ENCODE peak calls at places on chromosome 16, in five cellular contexts. One of them, this sample, is unnamed.

GRCh38 chr16:49492090-49492801 is 118.6 kb downstream of the C16orf78 start:
- DNase-seq in H9: peak
- DNase-seq in PC-3: peak
- DNase-seq in neural progenitor cell: peak
- DNase-seq in OCI-LY7: peak
- DNase-seq in this sample: peak

GRCh38 chr16:17434006-17434405 is 36.8 kb downstream of the XYLT1 start:
- DNase-seq in H9: no peak
- DNase-seq in PC-3: no peak
- DNase-seq in OCI-LY7: no peak
- DNase-seq in neural progenitor cell: no peak
- DNase-seq in this sample: no peak

GRCh38 chr16:67006930-67007658 is 18.7 kb downstream of the CES4A start:
- DNase-seq in OCI-LY7: no peak
- DNase-seq in PC-3: no peak
- DNase-seq in H9: no peak
- DNase-seq in neural progenitor cell: no peak
- DNase-seq in this sample: no peak

GRCh38 chr16:83015871-83016270 is 389.1 kb downstream of the CDH13 start:
- DNase-seq in PC-3: no peak
- DNase-seq in neural progenitor cell: no peak
- DNase-seq in H9: no peak
- DNase-seq in OCI-LY7: no peak
- DNase-seq in this sample: no peak

GRCh38 chr16:85983606-85984005 is 84.6 kb downstream of the IRF8 start:
- DNase-seq in neural progenitor cell: no peak
- DNase-seq in OCI-LY7: no peak
- DNase-seq in H9: no peak
- DNase-seq in PC-3: no peak
- DNase-seq in this sample: no peak

GRCh38 chr16:49503242-49504022 is 129.8 kb downstream of the C16orf78 start:
- DNase-seq in OCI-LY7: no peak
- DNase-seq in neural progenitor cell: no peak
- DNase-seq in PC-3: no peak
- DNase-seq in H9: no peak
- DNase-seq in this sample: no peak

GRCh38 chr16:88783391-88784073 is 1.5 kb downstream of the PIEZO1 start:
- DNase-seq in neural progenitor cell: no peak
- DNase-seq in OCI-LY7: peak
- DNase-seq in H9: no peak
- DNase-seq in PC-3: peak
- DNase-seq in this sample: no peak

GRCh38 chr16:79810449-79811189 is 210.1 kb upstream of the MAF start:
- DNase-seq in OCI-LY7: no peak
- DNase-seq in H9: no peak
- DNase-seq in neural progenitor cell: no peak
- DNase-seq in PC-3: peak
- DNase-seq in this sample: no peak

GRCh38 chr16:69839240-69839688 is 77.1 kb downstream of the WWP2 start:
- DNase-seq in PC-3: no peak
- DNase-seq in neural progenitor cell: no peak
- DNase-seq in OCI-LY7: no peak
- DNase-seq in H9: no peak
- DNase-seq in this sample: no peak

GRCh38 chr16:55322327-55322726 is 1.7 kb upstream of the IRX6 start:
- DNase-seq in OCI-LY7: no peak
- DNase-seq in PC-3: no peak
- DNase-seq in neural progenitor cell: no peak
- DNase-seq in H9: no peak
- DNase-seq in this sample: no peak

GRCh38 chr16:55325458-55326109 is 1.6 kb downstream of the IRX6 start:
- DNase-seq in H9: no peak
- DNase-seq in OCI-LY7: no peak
- DNase-seq in PC-3: no peak
- DNase-seq in neural progenitor cell: no peak
- DNase-seq in this sample: no peak

GRCh38 chr16:55326261-55326802 is 2.3 kb downstream of the IRX6 start:
- DNase-seq in neural progenitor cell: peak
- DNase-seq in OCI-LY7: no peak
- DNase-seq in H9: no peak
- DNase-seq in PC-3: no peak
- DNase-seq in this sample: no peak

GRCh38 chr16:55324491-55325447 is 766 bp downstream of the IRX6 start:
- DNase-seq in neural progenitor cell: peak
- DNase-seq in H9: peak
- DNase-seq in PC-3: no peak
- DNase-seq in OCI-LY7: no peak
- DNase-seq in this sample: no peak

DNA sequence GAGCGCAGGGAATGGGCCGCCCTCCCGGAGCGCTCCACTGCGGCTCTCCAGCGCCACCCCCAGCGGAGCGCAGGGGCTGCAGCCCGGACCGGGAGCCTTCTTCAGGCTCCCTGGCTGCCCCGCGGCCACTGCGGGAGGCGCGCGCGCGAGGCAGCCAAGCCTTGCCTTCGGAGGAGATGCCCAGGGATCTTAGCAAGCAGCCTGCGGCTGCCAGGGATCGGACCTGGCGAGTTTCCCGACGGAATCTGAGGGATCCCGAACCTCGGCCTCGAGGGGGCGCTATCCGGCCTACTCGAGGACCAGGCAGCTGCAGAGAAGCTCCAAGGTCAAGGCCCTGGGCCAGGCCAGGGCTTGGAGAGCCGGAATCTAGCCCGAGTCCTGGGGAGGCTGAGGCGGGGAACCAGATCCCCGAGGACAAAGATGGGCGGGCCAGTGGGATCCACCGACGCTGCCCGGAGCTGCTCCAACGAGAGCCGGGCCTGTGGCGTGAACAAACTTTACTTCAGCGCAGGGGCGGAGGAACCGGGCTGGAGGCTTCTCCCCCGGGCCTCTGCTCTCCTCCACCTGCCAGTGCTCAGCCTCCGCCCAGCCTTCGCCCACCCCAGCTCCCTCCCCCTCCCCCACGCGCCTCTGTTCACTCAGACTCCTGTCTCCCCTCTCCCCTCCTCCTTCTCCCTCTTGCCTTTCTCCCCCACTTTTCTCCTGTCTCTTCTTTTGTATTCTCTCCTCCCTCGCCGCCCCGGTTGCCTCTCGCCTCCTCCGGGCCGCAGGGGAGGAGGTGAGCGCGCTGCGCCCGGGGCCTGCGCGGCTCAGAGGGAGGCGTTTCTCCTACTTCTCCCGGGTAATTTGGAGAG is at the start of gene IRX6:
- DNase-seq in H9: peak
- DNase-seq in neural progenitor cell: peak
- DNase-seq in PC-3: no peak
- DNase-seq in OCI-LY7: no peak
- DNase-seq in this sample: peak
- TF ChIP-seq CTCF in H9: peak
- TF ChIP-seq CTCF in neural progenitor cell: peak
- TF ChIP-seq CTCF in PC-3: peak
- TF ChIP-seq CTCF in OCI-LY7: no peak
- TF ChIP-seq CTCF in this sample: peak

GRCh38 chr16:72191551-72191950 is 19.6 kb upstream of the PMFBP1 start:
- DNase-seq in PC-3: no peak
- DNase-seq in H9: no peak
- DNase-seq in OCI-LY7: no peak
- DNase-seq in neural progenitor cell: no peak
- DNase-seq in this sample: no peak

GRCh38 chr16:72198641-72199250 is 26.8 kb upstream of the PMFBP1 start:
- DNase-seq in PC-3: no peak
- DNase-seq in H9: peak
- DNase-seq in neural progenitor cell: no peak
- DNase-seq in OCI-LY7: no peak
- DNase-seq in this sample: no peak

GRCh38 chr16:72198021-72198420 is 26.1 kb upstream of the PMFBP1 start:
- DNase-seq in OCI-LY7: no peak
- DNase-seq in neural progenitor cell: no peak
- DNase-seq in PC-3: no peak
- DNase-seq in H9: no peak
- DNase-seq in this sample: peak

GRCh38 chr16:72197556-72197955 is 25.6 kb upstream of the PMFBP1 start:
- DNase-seq in PC-3: no peak
- DNase-seq in H9: no peak
- DNase-seq in neural progenitor cell: no peak
- DNase-seq in OCI-LY7: no peak
- DNase-seq in this sample: no peak

GRCh38 chr16:72195609-72196008 is 23.7 kb upstream of the PMFBP1 start:
- DNase-seq in neural progenitor cell: peak
- DNase-seq in OCI-LY7: no peak
- DNase-seq in H9: peak
- DNase-seq in PC-3: no peak
- DNase-seq in this sample: no peak
- TF ChIP-seq CTCF in neural progenitor cell: peak
- TF ChIP-seq CTCF in OCI-LY7: peak
- TF ChIP-seq CTCF in H9: peak
- TF ChIP-seq CTCF in PC-3: peak
- TF ChIP-seq CTCF in this sample: no peak

DNA sequence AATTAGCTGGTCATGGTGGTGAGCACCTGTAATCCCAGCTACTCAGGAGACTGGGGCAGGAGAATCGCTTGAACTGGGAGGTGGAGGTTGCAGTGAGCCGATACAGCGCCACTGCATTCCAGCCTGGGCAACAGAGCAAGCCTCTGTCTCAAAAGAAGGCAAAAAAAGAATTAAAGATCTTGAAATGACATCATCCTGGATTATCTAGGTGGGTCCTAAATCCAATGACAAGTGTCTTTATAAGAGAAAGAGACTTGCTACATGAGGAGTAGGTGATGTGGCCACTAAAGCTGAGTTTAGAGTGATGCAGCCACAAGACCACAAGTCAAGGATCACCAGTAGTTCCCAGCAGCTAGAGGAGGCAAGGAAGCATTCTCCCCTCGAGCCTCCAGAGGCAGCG is 15.8 kb downstream of the CIITA start:
- DNase-seq in neural progenitor cell: no peak
- DNase-seq in PC-3: no peak
- DNase-seq in H9: no peak
- DNase-seq in OCI-LY7: no peak
- DNase-seq in this sample: no peak
- TF ChIP-seq CTCF in neural progenitor cell: no peak
- TF ChIP-seq CTCF in PC-3: no peak
- TF ChIP-seq CTCF in H9: no peak
- TF ChIP-seq CTCF in OCI-LY7: peak
- TF ChIP-seq CTCF in this sample: no peak

GRCh38 chr16:58339452-58339938 is 44.7 kb upstream of the PRSS54 start:
- DNase-seq in PC-3: peak
- DNase-seq in H9: peak
- DNase-seq in neural progenitor cell: peak
- DNase-seq in OCI-LY7: no peak
- DNase-seq in this sample: no peak
- TF ChIP-seq CTCF in PC-3: peak
- TF ChIP-seq CTCF in H9: peak
- TF ChIP-seq CTCF in neural progenitor cell: peak
- TF ChIP-seq CTCF in OCI-LY7: peak
- TF ChIP-seq CTCF in this sample: no peak

GRCh38 chr16:4693956-4694663 is 748 bp downstream of the NUDT16L1 start:
- DNase-seq in H9: peak
- DNase-seq in OCI-LY7: peak
- DNase-seq in PC-3: peak
- DNase-seq in neural progenitor cell: peak
- DNase-seq in this sample: peak

GRCh38 chr16:4692460-4693295 is 684 bp upstream of the NUDT16L1 start:
- DNase-seq in PC-3: no peak
- DNase-seq in neural progenitor cell: peak
- DNase-seq in OCI-LY7: peak
- DNase-seq in H9: no peak
- DNase-seq in this sample: no peak

GRCh38 chr16:4691666-4692412 is 1.5 kb upstream of the NUDT16L1 start:
- DNase-seq in neural progenitor cell: no peak
- DNase-seq in OCI-LY7: no peak
- DNase-seq in PC-3: no peak
- DNase-seq in H9: no peak
- DNase-seq in this sample: no peak

GRCh38 chr16:4694664-4695451 is 1.5 kb downstream of the NUDT16L1 start:
- DNase-seq in PC-3: no peak
- DNase-seq in H9: no peak
- DNase-seq in neural progenitor cell: no peak
- DNase-seq in OCI-LY7: no peak
- DNase-seq in this sample: no peak

DNA sequence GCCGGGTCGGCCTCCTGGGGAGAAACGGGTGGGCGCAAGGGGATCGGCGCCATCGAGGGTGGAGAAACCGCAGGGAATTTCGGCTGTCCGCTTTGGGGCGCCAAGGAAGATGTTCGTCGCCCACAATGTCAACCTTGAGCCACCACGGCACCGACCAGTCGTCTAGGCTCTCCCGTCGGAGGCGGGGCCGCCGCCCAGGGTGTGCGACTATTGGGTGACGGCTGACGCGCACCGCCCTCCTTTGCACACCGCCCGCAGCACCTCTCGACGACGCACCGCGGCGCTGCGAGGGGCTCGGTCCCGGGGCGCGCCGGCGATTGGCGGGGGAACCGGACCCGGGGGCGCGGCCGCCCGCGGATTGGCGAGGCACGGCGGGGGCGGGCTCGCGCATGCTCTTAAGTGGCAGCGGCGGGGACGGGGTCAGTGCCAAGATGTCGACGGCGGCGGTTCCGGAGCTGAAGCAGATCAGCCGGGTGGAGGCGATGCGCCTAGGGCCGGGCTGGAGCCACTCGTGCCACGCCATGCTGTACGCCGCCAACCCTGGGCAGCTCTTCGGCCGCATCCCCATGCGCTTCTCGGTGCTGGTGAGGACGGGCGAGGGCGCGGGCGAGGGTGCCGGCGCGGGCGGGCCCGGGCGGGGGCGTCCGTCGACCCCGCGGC is at the start of gene NUDT16L1:
- DNase-seq in OCI-LY7: peak
- DNase-seq in neural progenitor cell: peak
- DNase-seq in PC-3: peak
- DNase-seq in H9: peak
- DNase-seq in this sample: peak
- TF ChIP-seq CTCF in OCI-LY7: peak
- TF ChIP-seq CTCF in neural progenitor cell: peak
- TF ChIP-seq CTCF in PC-3: no peak
- TF ChIP-seq CTCF in H9: no peak
- TF ChIP-seq CTCF in this sample: no peak

This sample was measured in mesothelial cell of epicardium.